ENCODE peak calls at places on chromosome 15, in five cellular contexts. Q, N, B, F and V are unnamed samples.

GRCh38 chr15:74291101-74292071 is 55.3 kb downstream of the CCDC33 start:
- DNase-seq in Q (peak), N (peak), B (peak), F (no peak), V (peak)

GRCh38 chr15:32029862-32030781 is at the start of gene CHRNA7:
- DNase-seq in Q (peak), N (peak), B (no peak), F (no peak), V (peak)

GRCh38 chr15:74421302-74422245 is 12.2 kb downstream of the SEMA7A start:
- DNase-seq in Q (no peak), N (no peak), B (no peak), F (no peak), V (peak)

GRCh38 chr15:56732135-56732880 is 1.0 kb downstream of the ZNF280D start:
- DNase-seq in Q (peak), N (peak), B (no peak), F (no peak), V (no peak)

GRCh38 chr15:38216763-38217162 is 35.9 kb upstream of the SPRED1 start:
- DNase-seq in Q (no peak), N (peak), B (no peak), F (peak), V (no peak)

GRCh38 chr15:85687329-85687728 is 107.4 kb downstream of the KLHL25 start:
- DNase-seq in Q (no peak), N (no peak), B (no peak), F (no peak), V (no peak)

GRCh38 chr15:82294061-82294690 is 31.6 kb downstream of the SAXO2 start:
- DNase-seq in Q (no peak), N (no peak), B (no peak), F (no peak), V (no peak)

GRCh38 chr15:81280696-81281095 is 43.2 kb downstream of the STARD5 start:
- DNase-seq in Q (no peak), N (no peak), B (no peak), F (no peak), V (no peak)

GRCh38 chr15:80152896-80153876 is at the start of gene FAH:
- DNase-seq in Q (peak), N (no peak), B (peak), F (no peak), V (no peak)

GRCh38 chr15:39248204-39248603 is 332.7 kb upstream of the THBS1 start:
- DNase-seq in Q (peak), N (no peak), B (no peak), F (no peak), V (no peak)

GRCh38 chr15:94008101-94009080 is 223.0 kb upstream of the MCTP2 start:
- DNase-seq in Q (no peak), N (no peak), B (no peak), F (no peak), V (no peak)

GRCh38 chr15:26355671-26356070 is 417.2 kb downstream of the GABRB3 start:
- DNase-seq in Q (no peak), N (no peak), B (no peak), F (no peak), V (no peak)

GRCh38 chr15:63292771-63293170 is 15.4 kb downstream of the APH1B start:
- DNase-seq in Q (no peak), N (no peak), B (no peak), F (no peak), V (no peak)

GRCh38 chr15:82093774-82094211 is 48.0 kb upstream of the MEX3B start:
- DNase-seq in Q (peak), N (peak), B (no peak), F (peak), V (no peak)

GRCh38 chr15:98923159-98923558 is 84.4 kb downstream of the PGPEP1L start:
- DNase-seq in Q (no peak), N (no peak), B (no peak), F (no peak), V (no peak)

GRCh38 chr15:39661776-39662175 is 80.9 kb downstream of the THBS1 start:
- DNase-seq in Q (no peak), N (no peak), B (no peak), F (no peak), V (no peak)

GRCh38 chr15:28936081-28936480 is 50.3 kb downstream of the APBA2 start:
- DNase-seq in Q (no peak), N (no peak), B (no peak), F (no peak), V (no peak)

GRCh38 chr15:35206060-35206675 is 121.1 kb upstream of the NANOGP8 start:
- DNase-seq in Q (peak), N (peak), B (no peak), F (peak), V (no peak)

GRCh38 chr15:100215843-100216169 is 126.0 kb downstream of the ADAMTS17 start:
- DNase-seq in Q (no peak), N (no peak), B (no peak), F (no peak), V (no peak)

GRCh38 chr15:67089218-67090193 is 24.1 kb downstream of the SMAD3 start:
- DNase-seq in Q (peak), N (peak), B (no peak), F (no peak), V (no peak)

GRCh38 chr15:27796405-27797085 is 302.6 kb downstream of the OCA2 start:
- DNase-seq in Q (no peak), N (no peak), B (no peak), F (no peak), V (no peak)

GRCh38 chr15:62991698-62992097 is 50.8 kb upstream of the TPM1 start:
- DNase-seq in Q (no peak), N (no peak), B (no peak), F (no peak), V (no peak)

GRCh38 chr15:50189630-50190029 is 7.6 kb downstream of the SLC27A2 start:
- DNase-seq in Q (no peak), N (no peak), B (no peak), F (no peak), V (no peak)

GRCh38 chr15:43218908-43219706 is 1.7 kb downstream of the EPB42 start:
- DNase-seq in Q (peak), N (peak), B (no peak), F (no peak), V (peak)
- TF ChIP-seq CTCF in Q (peak), N (no peak), B (no peak), F (no peak), V (peak)

GRCh38 chr15:71386448-71387236 is 271.4 kb downstream of the THSD4 start:
- DNase-seq in Q (no peak), N (peak), B (no peak), F (no peak), V (no peak)
- TF ChIP-seq CTCF in Q (peak), N (peak), B (peak), F (peak), V (peak)

GRCh38 chr15:40768492-40769309 is 1.1 kb upstream of the C15orf62 start:
- DNase-seq in Q (no peak), N (no peak), B (no peak), F (no peak), V (no peak)
- TF ChIP-seq CTCF in Q (no peak), N (no peak), B (no peak), F (no peak), V (no peak)

GRCh38 chr15:60551781-60552161 is 72.8 kb upstream of the ICE2 start:
- DNase-seq in Q (peak), N (peak), B (no peak), F (no peak), V (no peak)
- TF ChIP-seq CTCF in Q (peak), N (peak), B (no peak), F (peak), V (no peak)

DNA sequence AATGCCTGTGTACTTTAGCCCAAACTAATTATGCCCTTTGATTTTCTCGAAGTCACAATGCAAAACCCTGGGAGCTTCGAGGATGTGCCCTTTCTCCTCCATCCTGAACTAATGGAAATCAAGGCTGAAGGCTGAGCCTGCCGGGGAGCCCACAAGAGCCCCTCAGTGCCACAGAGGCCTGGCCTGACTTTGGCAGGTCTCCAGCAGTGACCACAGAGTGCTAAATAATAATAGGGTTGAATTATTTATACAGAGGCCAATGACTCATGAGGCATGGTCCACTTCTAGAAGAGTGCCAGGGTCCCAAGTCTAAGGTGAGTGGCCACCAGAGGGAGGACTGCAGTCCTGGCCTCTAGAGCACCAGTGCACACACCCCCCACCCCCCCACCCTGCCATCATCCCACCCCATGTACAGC is 19.1 kb upstream of the GLCE start:
- DNase-seq in Q (no peak), N (peak), B (no peak), F (no peak), V (no peak)
- TF ChIP-seq CTCF in Q (no peak), N (no peak), B (no peak), F (no peak), V (peak)

GRCh38 chr15:78456391-78456790 is 18.4 kb downstream of the IREB2 start:
- DNase-seq in Q (no peak), N (no peak), B (no peak), F (no peak), V (no peak)

GRCh38 chr15:78455749-78456148 is 17.7 kb downstream of the IREB2 start:
- DNase-seq in Q (no peak), N (no peak), B (no peak), F (no peak), V (no peak)

GRCh38 chr15:78454992-78455391 is 17.0 kb downstream of the IREB2 start:
- DNase-seq in Q (no peak), N (no peak), B (no peak), F (no peak), V (no peak)

GRCh38 chr15:78460737-78461136 is 22.7 kb downstream of the IREB2 start:
- DNase-seq in Q (no peak), N (no peak), B (no peak), F (no peak), V (no peak)

DNA sequence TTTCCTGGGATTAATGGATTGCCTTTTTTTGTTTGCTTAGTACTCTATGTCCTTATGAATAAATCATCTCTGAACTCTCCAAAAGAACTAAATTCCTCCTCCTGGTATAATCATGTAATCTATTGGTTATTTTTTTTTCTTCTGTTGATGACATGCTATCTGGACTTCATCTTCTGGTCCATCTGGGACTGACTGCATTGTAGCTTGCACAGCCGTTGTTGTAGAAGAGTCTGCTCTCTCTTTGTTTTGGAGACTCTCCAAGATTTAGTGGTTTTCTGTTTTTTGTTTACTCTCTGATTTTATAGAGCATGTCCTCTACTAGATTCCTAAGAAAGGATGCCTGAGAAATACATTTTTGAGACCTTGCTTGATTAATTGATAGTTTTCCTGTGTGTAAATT is 19.1 kb downstream of the IREB2 start:
- DNase-seq in Q (peak), N (peak), B (no peak), F (no peak), V (no peak)
- TF ChIP-seq CTCF in Q (no peak), N (no peak), B (no peak), F (no peak), V (no peak)

GRCh38 chr15:25056484-25057429 is 102.0 kb downstream of the SNRPN start:
- DNase-seq in Q (no peak), N (peak), B (no peak), F (no peak), V (no peak)
- TF ChIP-seq CTCF in Q (no peak), N (no peak), B (no peak), F (no peak), V (no peak)